ENCODE peak calls at places on chromosomes 13 and 19, in six cellular contexts. G, R, L, V, Q and Y are unnamed samples. For H3K36me3 and H3K27me3, the result is how much of the 10 kb centered on the place peaks cover.

GRCh38 chr13:98202026-98202425 is 25.0 kb upstream of the RNF113B start:
- DNase-seq in V (no peak), R (no peak), G (no peak), L (no peak), Q (no peak), Y (peak)

GRCh38 chr19:46813570-46814358 is 25.4 kb upstream of the SLC1A5 start:
- DNase-seq in G (no peak), R (peak), Q (peak), L (no peak), V (no peak), Y (peak)

GRCh38 chr13:56869671-56870070 is 271.0 kb upstream of the PRR20A start:
- DNase-seq in R (no peak), L (no peak), Q (no peak), G (no peak), V (no peak), Y (no peak)

GRCh38 chr13:25738342-25738771 is 313.5 kb downstream of the SHISA2 start:
- DNase-seq in V (no peak), G (peak), L (no peak), Q (peak), R (no peak), Y (no peak)

GRCh38 chr13:111505175-111505777 is 184.8 kb downstream of the TEX29 start:
- DNase-seq in R (no peak), V (no peak), L (peak), Q (no peak), G (peak), Y (peak)

GRCh38 chr13:82772802-82773201 is 1109.5 kb downstream of the SLITRK1 start:
- DNase-seq in V (no peak), Q (peak), G (no peak), L (no peak), R (no peak), Y (no peak)

GRCh38 chr19:13150919-13151604 is 851 bp downstream of the IER2 start:
- DNase-seq in R (peak), G (no peak), V (no peak), L (no peak), Q (no peak), Y (peak)

GRCh38 chr13:20414475-20415287 is 111.0 kb downstream of the CRYL1 start:
- DNase-seq in R (no peak), Q (no peak), V (no peak), L (no peak), G (peak), Y (peak)

GRCh38 chr19:55304279-55304978 is 20.6 kb downstream of the BRSK1 start:
- DNase-seq in G (peak), V (no peak), Q (no peak), L (no peak), R (no peak), Y (peak)

GRCh38 chr13:109274188-109274821 is 512.1 kb downstream of the IRS2 start:
- DNase-seq in R (peak), G (peak), L (peak), Q (peak), V (no peak), Y (peak)

GRCh38 chr13:102773441-102774209 is at the start of gene TEX30:
- DNase-seq in Q (peak), R (peak), V (peak), L (peak), G (peak), Y (peak)

GRCh38 chr13:32428581-32429072 is 697 bp upstream of the N4BP2L1 start:
- DNase-seq in G (no peak), V (no peak), Q (no peak), L (no peak), R (no peak), Y (no peak)

GRCh38 chr19:11480081-11480926 is 542 bp downstream of the ELAVL3 start:
- DNase-seq in G (no peak), L (no peak), R (no peak), Q (no peak), V (no peak), Y (peak)

GRCh38 chr19:46697142-46697960 is 19.6 kb downstream of the PRKD2 start:
- DNase-seq in R (peak), V (no peak), L (peak), G (peak), Q (peak), Y (peak)

GRCh38 chr13:99022953-99023352 is 45.1 kb upstream of the DOCK9 start:
- DNase-seq in V (no peak), R (no peak), G (no peak), L (no peak), Q (no peak), Y (no peak)

GRCh38 chr13:89490661-89491060 is 1819.5 kb downstream of the SLITRK5 start:
- DNase-seq in G (no peak), Q (peak), L (no peak), V (no peak), R (peak), Y (no peak)

GRCh38 chr13:97068146-97068545 is 73.9 kb upstream of the OXGR1 start:
- DNase-seq in R (peak), G (peak), V (no peak), L (no peak), Q (peak), Y (peak)

GRCh38 chr19:4430760-4431159 is 26.8 kb downstream of the UBXN6 start:
- DNase-seq in G (no peak), V (no peak), L (no peak), R (no peak), Q (no peak), Y (no peak)

GRCh38 chr13:87872813-87873212 is 201.6 kb downstream of the SLITRK5 start:
- DNase-seq in R (no peak), G (no peak), V (no peak), Q (peak), L (no peak), Y (no peak)

GRCh38 chr19:12647490-12648071 is 19.0 kb downstream of the MAN2B1 start:
- DNase-seq in G (peak), V (no peak), L (peak), R (no peak), Q (no peak), Y (peak)

GRCh38 chr13:113650275-113650674 is 7.7 kb downstream of the ATP4B start:
- DNase-seq in R (no peak), L (no peak), G (no peak), Q (no peak), V (no peak), Y (peak)

GRCh38 chr19:48319647-48320537 is 5.5 kb upstream of the EMP3 start:
- DNase-seq in G (peak), L (no peak), R (peak), V (peak), Q (peak), Y (peak)

GRCh38 chr13:41470187-41470586 is 12.8 kb downstream of the RGCC start:
- DNase-seq in G (no peak), Q (no peak), V (no peak), L (no peak), R (no peak), Y (no peak)

GRCh38 chr13:41465215-41465907 is 8.0 kb downstream of the RGCC start:
- DNase-seq in G (no peak), L (no peak), R (peak), Q (peak), V (peak), Y (no peak)

GRCh38 chr13:41465965-41466364 is 8.6 kb downstream of the RGCC start:
- DNase-seq in R (no peak), Q (no peak), V (no peak), L (no peak), G (no peak), Y (no peak)

GRCh38 chr13:41467546-41467945 is 10.2 kb downstream of the RGCC start:
- DNase-seq in R (no peak), Q (no peak), L (no peak), V (no peak), G (no peak), Y (peak)

DNA sequence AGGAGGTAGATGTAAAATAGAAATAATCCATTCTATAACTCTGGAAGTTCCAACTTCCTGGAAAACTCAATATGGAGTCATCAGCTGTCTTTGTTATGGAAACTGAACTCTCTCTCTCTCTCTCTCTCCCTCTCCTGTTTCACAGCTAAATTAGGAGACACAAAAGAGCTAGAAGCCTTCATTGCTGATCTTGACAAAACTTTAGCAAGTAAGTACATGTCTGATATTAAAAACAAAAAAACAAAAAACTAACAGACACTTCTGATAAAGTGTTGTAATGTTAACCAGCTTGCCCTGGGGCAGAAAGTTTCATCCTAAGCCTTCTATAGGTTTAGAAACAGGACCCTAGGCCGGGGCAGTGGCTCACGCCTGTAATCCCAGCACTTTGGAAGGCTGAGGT is 11.3 kb downstream of the RGCC start:
- DNase-seq in R (no peak), V (no peak), G (no peak), L (no peak), Q (no peak), Y (no peak)
- H3K36me3 ChIP-seq in R (under half), V (under half), G (under half), L (under half), Q (under half), Y (under half)

DNA sequence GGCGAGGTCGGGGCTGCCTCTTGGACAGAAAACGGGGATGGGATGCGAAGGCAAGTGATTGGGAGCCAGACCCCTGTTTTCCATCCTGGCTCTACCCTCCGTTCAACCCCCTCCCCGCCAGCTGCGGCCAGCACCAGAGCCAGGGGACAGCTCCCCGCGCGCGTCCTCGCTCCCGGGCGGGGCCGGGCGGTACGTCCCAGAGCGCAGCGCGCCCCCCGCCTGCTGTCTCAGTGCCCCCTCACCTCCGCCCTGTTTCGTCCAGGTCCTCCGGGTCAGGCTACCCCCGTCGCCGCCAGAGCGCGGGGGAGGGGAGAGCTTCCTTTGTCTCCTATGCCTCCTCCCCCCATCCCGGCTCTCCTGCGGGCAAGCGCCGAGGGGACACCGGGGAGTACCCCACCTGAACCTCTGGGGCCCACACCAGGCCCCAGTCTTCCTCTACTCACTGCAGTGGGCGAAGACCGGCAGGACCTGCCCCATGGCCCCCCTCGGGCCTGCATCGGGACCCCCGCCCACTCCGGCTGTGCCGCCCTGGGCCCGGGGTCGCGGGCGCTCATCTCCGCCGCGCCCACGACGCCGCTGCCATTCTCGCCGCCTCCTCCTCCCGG is 396 bp downstream of the RTN2 start:
- DNase-seq in L (no peak), R (peak), Q (no peak), V (no peak), G (peak), Y (peak)
- H3K4me3 ChIP-seq in L (peak), R (peak), Q (peak), V (peak), G (peak), Y (peak)

GRCh38 chr13:50128406-50129048 is 113.3 kb downstream of the KCNRG start:
- DNase-seq in L (no peak), V (no peak), G (peak), R (no peak), Q (no peak), Y (peak)
- H3K27me3 ChIP-seq in L (half or more), V (half or more), G (half or more), R (half or more), Q (half or more), Y (half or more)

GRCh38 chr19:49843265-49843664 is 7.7 kb upstream of the PTOV1 start:
- DNase-seq in G (no peak), L (no peak), R (no peak), V (no peak), Q (no peak), Y (no peak)

GRCh38 chr19:49838816-49839588 is 12.0 kb upstream of the PTOV1 start:
- DNase-seq in L (no peak), G (no peak), V (no peak), Q (no peak), R (no peak), Y (no peak)

GRCh38 chr19:49837425-49837824 is 13.5 kb upstream of the PTOV1 start:
- DNase-seq in G (no peak), R (no peak), Q (no peak), V (no peak), L (no peak), Y (peak)

GRCh38 chr19:49840736-49841249 is 10.2 kb upstream of the PTOV1 start:
- DNase-seq in R (no peak), V (no peak), L (no peak), Q (no peak), G (no peak), Y (peak)

GRCh38 chr19:49840321-49840720 is 10.6 kb upstream of the PTOV1 start:
- DNase-seq in R (no peak), V (no peak), G (no peak), L (no peak), Q (no peak), Y (peak)
- H3K36me3 ChIP-seq in R (half or more), V (under half), G (under half), L (under half), Q (under half), Y (under half)

GRCh38 chr19:50427318-50427925 is 5.3 kb upstream of the MYBPC2 start:
- DNase-seq in Q (no peak), G (no peak), V (no peak), L (no peak), R (no peak), Y (no peak)
- H3K4me3 ChIP-seq in Q (no peak), G (no peak), V (peak), L (no peak), R (no peak), Y (peak)